ENCODE peak calls at places on chromosomes 5 and 9, in nine cellular contexts. One of them, this sample, is unnamed.

GRCh38 chr5:35031276-35031675 is 16.5 kb downstream of the AGXT2 start:
- DNase-seq in skeletal muscle cell: no peak
- DNase-seq in M059J: peak; percentile 78
- DNase-seq in GM06990: no peak
- DNase-seq in AG08395: peak; percentile 63
- DNase-seq in NCI-H2081 treated with DMSO at 0.1 percent for 48 hours: no peak
- DNase-seq in Calu3: no peak
- DNase-seq in NCI-H510A: no peak
- DNase-seq in left ventricle myocardium inferior: no peak
- DNase-seq in this sample: no peak

GRCh38 chr5:127517110-127517479 is 345 bp upstream of the PRRC1 start:
- DNase-seq in skeletal muscle cell: no peak
- DNase-seq in M059J: no peak
- DNase-seq in GM06990: no peak
- DNase-seq in AG08395: no peak
- DNase-seq in NCI-H2081 treated with DMSO at 0.1 percent for 48 hours: no peak
- DNase-seq in Calu3: no peak
- DNase-seq in NCI-H510A: no peak
- DNase-seq in left ventricle myocardium inferior: peak; percentile 17
- DNase-seq in this sample: peak; percentile 57

GRCh38 chr5:1315709-1316587 is 21.1 kb upstream of the TERT start:
- DNase-seq in skeletal muscle cell: no peak
- DNase-seq in M059J: no peak
- DNase-seq in GM06990: peak; percentile 91
- DNase-seq in AG08395: no peak
- DNase-seq in NCI-H2081 treated with DMSO at 0.1 percent for 48 hours: peak; percentile 99
- DNase-seq in Calu3: peak; percentile 88
- DNase-seq in NCI-H510A: peak; percentile 96
- DNase-seq in left ventricle myocardium inferior: no peak
- DNase-seq in this sample: peak; percentile 80

GRCh38 chr9:133771486-133772482 is 33.6 kb upstream of the SARDH start:
- DNase-seq in skeletal muscle cell: no peak
- DNase-seq in M059J: no peak
- DNase-seq in GM06990: no peak
- DNase-seq in AG08395: no peak
- DNase-seq in NCI-H2081 treated with DMSO at 0.1 percent for 48 hours: no peak
- DNase-seq in Calu3: no peak
- DNase-seq in NCI-H510A: no peak
- DNase-seq in left ventricle myocardium inferior: no peak
- DNase-seq in this sample: no peak

GRCh38 chr9:83006378-83006777 is 56.6 kb downstream of the RASEF start:
- DNase-seq in skeletal muscle cell: no peak
- DNase-seq in M059J: no peak
- DNase-seq in GM06990: no peak
- DNase-seq in AG08395: no peak
- DNase-seq in NCI-H2081 treated with DMSO at 0.1 percent for 48 hours: no peak
- DNase-seq in Calu3: no peak
- DNase-seq in NCI-H510A: no peak
- DNase-seq in left ventricle myocardium inferior: no peak
- DNase-seq in this sample: no peak

GRCh38 chr5:171162165-171162564 is 146.9 kb upstream of the TLX3 start:
- DNase-seq in skeletal muscle cell: no peak
- DNase-seq in M059J: no peak
- DNase-seq in GM06990: no peak
- DNase-seq in AG08395: no peak
- DNase-seq in NCI-H2081 treated with DMSO at 0.1 percent for 48 hours: peak; percentile 29
- DNase-seq in Calu3: no peak
- DNase-seq in NCI-H510A: no peak
- DNase-seq in left ventricle myocardium inferior: no peak
- DNase-seq in this sample: no peak

GRCh38 chr5:125541085-125541484 is 794.6 kb upstream of the ZNF608 start:
- DNase-seq in skeletal muscle cell: no peak
- DNase-seq in M059J: no peak
- DNase-seq in GM06990: no peak
- DNase-seq in AG08395: no peak
- DNase-seq in NCI-H2081 treated with DMSO at 0.1 percent for 48 hours: no peak
- DNase-seq in Calu3: no peak
- DNase-seq in NCI-H510A: no peak
- DNase-seq in left ventricle myocardium inferior: no peak
- DNase-seq in this sample: no peak

GRCh38 chr5:112878760-112879159 is 17.7 kb downstream of the SRP19 start:
- DNase-seq in skeletal muscle cell: no peak
- DNase-seq in M059J: peak; percentile 61
- DNase-seq in GM06990: no peak
- DNase-seq in AG08395: no peak
- DNase-seq in NCI-H2081 treated with DMSO at 0.1 percent for 48 hours: no peak
- DNase-seq in Calu3: peak; percentile 25
- DNase-seq in NCI-H510A: no peak
- DNase-seq in left ventricle myocardium inferior: no peak
- DNase-seq in this sample: no peak

GRCh38 chr9:86721843-86722705 is 225.2 kb downstream of the GAS1 start:
- DNase-seq in skeletal muscle cell: peak; percentile 88
- DNase-seq in M059J: peak; percentile 93
- DNase-seq in GM06990: no peak
- DNase-seq in AG08395: peak; percentile 85
- DNase-seq in NCI-H2081 treated with DMSO at 0.1 percent for 48 hours: no peak
- DNase-seq in Calu3: peak; percentile 32
- DNase-seq in NCI-H510A: no peak
- DNase-seq in left ventricle myocardium inferior: peak; percentile 27
- DNase-seq in this sample: no peak

GRCh38 chr9:135857371-135857786 is 50.0 kb downstream of the CAMSAP1 start:
- DNase-seq in skeletal muscle cell: no peak
- DNase-seq in M059J: peak; percentile 67
- DNase-seq in GM06990: no peak
- DNase-seq in AG08395: peak; percentile 38
- DNase-seq in NCI-H2081 treated with DMSO at 0.1 percent for 48 hours: no peak
- DNase-seq in Calu3: no peak
- DNase-seq in NCI-H510A: no peak
- DNase-seq in left ventricle myocardium inferior: no peak
- DNase-seq in this sample: no peak

This sample was measured in HepG2.